ENCODE peak calls at places on chromosomes 5 and 9, in five cellular contexts. O, U, W, A and K are unnamed samples.

GRCh38 chr9:132108728-132109127 is 29.1 kb upstream of the MED27 start:
- DNase-seq in O (no peak), U (no peak), W (no peak), A (no peak), K (no peak)

GRCh38 chr5:66981705-66982387 is 214.8 kb downstream of the CD180 start:
- DNase-seq in O (no peak), U (no peak), W (no peak), A (no peak), K (no peak)

GRCh38 chr5:141192110-141192725 is at the start of gene PCDHB10:
- DNase-seq in O (peak; percentile 13), U (no peak), W (no peak), A (peak; percentile 43), K (peak; percentile 9)

GRCh38 chr5:98308231-98308630 is 465.2 kb upstream of the RGMB start:
- DNase-seq in O (no peak), U (no peak), W (no peak), A (no peak), K (no peak)

GRCh38 chr9:94872921-94873511 is 146.5 kb downstream of the AOPEP start:
- DNase-seq in O (no peak), U (no peak), W (no peak), A (peak; percentile 42), K (peak; percentile 98)

GRCh38 chr9:79955300-79955699 is 383.5 kb downstream of the TLE4 start:
- DNase-seq in O (no peak), U (no peak), W (no peak), A (no peak), K (peak; percentile 10)

GRCh38 chr9:94156549-94157407 is 72.5 kb downstream of the PTPDC1 start:
- DNase-seq in O (no peak), U (no peak), W (peak; percentile 18), A (peak; percentile 46), K (peak; percentile 78)

GRCh38 chr5:2013301-2014057 is 130.8 kb upstream of the IRX4 start:
- DNase-seq in O (no peak), U (no peak), W (no peak), A (no peak), K (no peak)

GRCh38 chr9:123689701-123690428 is 240.1 kb downstream of the DENND1A start:
- DNase-seq in O (no peak), U (no peak), W (no peak), A (no peak), K (no peak)

GRCh38 chr5:151581841-151582583 is 9.1 kb downstream of the FAT2 start:
- DNase-seq in O (peak; percentile 45), U (no peak), W (no peak), A (no peak), K (no peak)